ENCODE peak calls at places on chromosomes 5 and 9, in eight cellular contexts. F is GM23248, U is iPS DF 6.9, Y is lung, G is uterus, Z is BE2C, M is psoas muscle, W is PC-3. C is an unnamed sample.

GRCh38 chr9:2285411-2285810 is 270.3 kb downstream of the SMARCA2 start:
- DNase-seq in F (no peak), U (no peak), Y (no peak), G (no peak), Z (no peak), M (no peak), W (no peak), C (no peak)

GRCh38 chr9:6845881-6846280 is 88.1 kb downstream of the KDM4C start:
- DNase-seq in F (peak; percentile 5), U (no peak), Y (no peak), G (no peak), Z (no peak), M (no peak), W (no peak), C (no peak)

GRCh38 chr9:437066-438015 is 222.7 kb downstream of the DOCK8 start:
- DNase-seq in F (peak; percentile 74), U (no peak), Y (no peak), G (peak; percentile 30), Z (no peak), M (no peak), W (no peak), C (no peak)

GRCh38 chr5:53543401-53543800 is 17.0 kb upstream of the NDUFS4 start:
- DNase-seq in F (peak; percentile 18), U (no peak), Y (no peak), G (no peak), Z (no peak), M (no peak), W (no peak), C (no peak)

GRCh38 chr9:130305381-130305780 is 39.8 kb downstream of the HMCN2 start:
- DNase-seq in F (peak; percentile 29), U (no peak), Y (no peak), G (no peak), Z (no peak), M (peak; percentile 63), W (no peak), C (no peak)

GRCh38 chr5:91486638-91487037 is 103.5 kb upstream of the ARRDC3 start:
- DNase-seq in F (peak; percentile 55), U (no peak), Y (no peak), G (no peak), Z (no peak), M (no peak), W (peak; percentile 78), C (no peak)

GRCh38 chr9:70260007-70260443 is 1.2 kb downstream of the SMC5 start:
- DNase-seq in F (no peak), U (no peak), Y (no peak), G (no peak), Z (no peak), M (no peak), W (peak; percentile 4), C (no peak)

GRCh38 chr5:34587355-34588241 is 68.5 kb upstream of the RAI14 start:
- DNase-seq in F (peak; percentile 86), U (no peak), Y (no peak), G (no peak), Z (no peak), M (no peak), W (peak; percentile 76), C (no peak)

GRCh38 chr9:135616621-135617537 is 22.5 kb downstream of the GLT6D1 start:
- DNase-seq in F (no peak), U (no peak), Y (no peak), G (no peak), Z (no peak), M (no peak), W (no peak), C (no peak)

GRCh38 chr9:126625329-126626116 is 11.8 kb downstream of the LMX1B start:
- DNase-seq in F (no peak), U (no peak), Y (no peak), G (no peak), Z (no peak), M (no peak), W (no peak), C (no peak)

GRCh38 chr9:78541868-78542267 is 244.9 kb downstream of the PSAT1 start:
- DNase-seq in F (no peak), U (no peak), Y (no peak), G (no peak), Z (no peak), M (no peak), W (peak; percentile 23), C (no peak)

GRCh38 chr9:107760469-107761242 is 271.1 kb upstream of the KLF4 start:
- DNase-seq in F (no peak), U (no peak), Y (peak; percentile 50), G (no peak), Z (no peak), M (peak; percentile 40), W (no peak), C (no peak)

GRCh38 chr9:79060726-79061125 is 511.0 kb upstream of the TLE4 start:
- DNase-seq in F (peak; percentile 44), U (no peak), Y (no peak), G (no peak), Z (no peak), M (no peak), W (peak; percentile 52), C (no peak)

GRCh38 chr5:174229640-174230350 is 184.3 kb downstream of the NSG2 start:
- DNase-seq in F (peak; percentile 16), U (no peak), Y (no peak), G (no peak), Z (peak; percentile 79), M (no peak), W (peak; percentile 20), C (no peak)

GRCh38 chr5:93189707-93190120 is 391.3 kb downstream of the NR2F1-AS1 start:
- DNase-seq in F (peak; percentile 94), U (no peak), Y (no peak), G (no peak), Z (no peak), M (no peak), W (peak; percentile 97), C (no peak)

GRCh38 chr9:121353246-121353975 is 16.6 kb downstream of the STOM start:
- DNase-seq in F (no peak), U (no peak), Y (no peak), G (no peak), Z (no peak), M (no peak), W (no peak), C (no peak)

GRCh38 chr5:143653256-143653655 is 158.7 kb upstream of the HMHB1 start:
- DNase-seq in F (no peak), U (no peak), Y (no peak), G (no peak), Z (no peak), M (no peak), W (peak; percentile 26), C (no peak)

GRCh38 chr9:79796411-79796810 is 224.6 kb downstream of the TLE4 start:
- DNase-seq in F (no peak), U (no peak), Y (no peak), G (no peak), Z (no peak), M (no peak), W (no peak), C (no peak)

GRCh38 chr9:96854073-96854876 is at the start of gene ZNF782:
- DNase-seq in F (peak; percentile 98), U (peak; percentile 95), Y (peak; percentile 93), G (peak; percentile 93), Z (peak; percentile 94), M (peak; percentile 93), W (peak; percentile 91), C (peak; percentile 77)

GRCh38 chr9:125995706-125996105 is 248.5 kb downstream of the PBX3 start:
- DNase-seq in F (no peak), U (no peak), Y (no peak), G (no peak), Z (no peak), M (no peak), W (no peak), C (no peak)

DNA sequence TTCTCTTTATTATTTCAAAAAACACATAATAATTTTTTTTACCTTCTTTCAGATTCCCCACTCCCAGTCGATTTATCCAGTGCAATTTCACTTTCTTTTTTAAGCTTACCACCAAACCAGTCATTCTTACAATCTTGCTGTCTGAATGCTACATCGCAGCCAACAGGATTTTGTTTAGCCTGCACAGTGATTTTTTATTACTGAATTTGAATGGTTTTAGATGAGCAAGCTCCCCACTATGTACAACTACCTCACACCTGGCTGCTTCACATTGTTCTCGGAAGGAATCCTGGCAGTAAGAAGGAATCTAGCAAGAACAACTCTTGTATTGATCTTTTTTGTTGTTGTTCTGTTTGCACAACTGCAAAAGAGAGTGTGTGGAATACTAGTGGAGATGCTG is 668.1 kb upstream of the WWC1 start:
- DNase-seq in F (peak; percentile 28), U (no peak), Y (no peak), G (no peak), Z (no peak), M (no peak), W (no peak), C (no peak)
- H3K9me3 ChIP-seq in F (no peaks in the 10 kb centered on the region), U (no peaks in the 10 kb centered on the region), Y (no peaks in the 10 kb centered on the region), G (no peaks in the 10 kb centered on the region), Z (no peaks in the 10 kb centered on the region), M (peaks cover 10% of the 10 kb centered on the region), W (no peaks in the 10 kb centered on the region), C (no peaks in the 10 kb centered on the region)

DNA sequence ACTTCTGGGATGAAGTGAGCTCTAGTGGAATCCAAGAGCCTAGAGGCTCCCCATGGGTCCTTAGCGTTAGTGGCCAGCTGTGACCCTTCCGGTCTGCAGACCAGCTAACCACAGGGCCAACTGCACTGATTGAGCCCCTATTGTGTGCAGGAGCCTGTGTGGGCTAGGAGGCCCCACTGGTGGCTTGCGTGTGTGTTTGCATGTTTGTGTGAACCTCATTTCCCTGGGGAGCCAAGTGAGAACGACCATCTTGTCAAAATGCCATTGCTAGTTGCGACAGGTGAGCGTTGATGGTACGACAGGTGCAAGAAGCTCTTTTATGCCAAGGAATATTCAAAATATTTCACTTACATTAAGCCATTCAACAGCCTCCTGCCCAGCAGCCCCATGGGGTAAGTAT is 44.1 kb upstream of the ANKRD33B start:
- DNase-seq in F (no peak), U (no peak), Y (no peak), G (no peak), Z (no peak), M (no peak), W (no peak), C (no peak)
- H3K9me3 ChIP-seq in F (no peaks in the 10 kb centered on the region), U (no peaks in the 10 kb centered on the region), Y (peaks cover 4% of the 10 kb centered on the region), G (no peaks in the 10 kb centered on the region), Z (no peaks in the 10 kb centered on the region), M (peaks cover 6% of the 10 kb centered on the region), W (no peaks in the 10 kb centered on the region), C (no peaks in the 10 kb centered on the region)

DNA sequence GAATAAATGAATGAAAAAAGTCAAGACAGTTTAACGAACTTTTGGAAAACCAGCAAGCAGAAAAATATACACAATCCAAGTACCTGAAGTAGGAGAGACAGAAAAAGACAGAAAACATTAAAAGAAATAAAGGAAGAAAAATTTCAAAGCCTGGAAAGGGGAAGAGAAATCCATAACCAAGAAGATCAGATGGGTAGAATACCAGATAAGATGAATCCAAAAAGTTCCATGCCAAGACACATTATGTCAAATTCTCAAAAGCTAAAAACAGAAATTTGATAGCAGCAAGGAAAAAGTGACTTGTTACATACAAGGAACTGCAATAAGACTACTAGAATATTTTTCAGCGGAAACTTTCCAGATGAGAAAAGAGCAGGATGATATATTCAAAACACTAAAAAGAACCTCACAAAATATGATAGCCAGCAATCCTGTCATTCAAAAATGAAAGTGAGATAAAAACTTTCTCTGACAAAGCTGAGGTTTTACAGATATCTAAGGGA is 7.6 kb upstream of the ZNF300 start:
- DNase-seq in F (no peak), U (no peak), Y (no peak), G (no peak), Z (no peak), M (no peak), W (no peak), C (no peak)
- H3K9me3 ChIP-seq in F (no peaks in the 10 kb centered on the region), U (no peaks in the 10 kb centered on the region), Y (peaks cover 14% of the 10 kb centered on the region), G (no peaks in the 10 kb centered on the region), Z (no peaks in the 10 kb centered on the region), M (peaks cover 74% of the 10 kb centered on the region), W (peaks cover 52% of the 10 kb centered on the region), C (peaks cover 3% of the 10 kb centered on the region)

GRCh38 chr5:179115845-179116524 is 55.8 kb downstream of the ZNF354C start:
- DNase-seq in F (no peak), U (no peak), Y (peak; percentile 15), G (no peak), Z (no peak), M (no peak), W (no peak), C (no peak)
- H3K9me3 ChIP-seq in F (no peaks in the 10 kb centered on the region), U (peaks cover 7% of the 10 kb centered on the region), Y (peaks cover 58% of the 10 kb centered on the region), G (no peaks in the 10 kb centered on the region), Z (no peaks in the 10 kb centered on the region), M (peaks cover 26% of the 10 kb centered on the region), W (no peaks in the 10 kb centered on the region), C (peaks cover 3% of the 10 kb centered on the region)

C was measured in T-helper 17 cell.